ENCODE peak calls at places on chromosomes 5 and 9, in seven cellular contexts. E, Y, T, D, B, S and F are unnamed samples.

GRCh38 chr5:151138114-151138513 is 19.5 kb downstream of the ANXA6 start:
- DNase-seq in E (no peak), Y (no peak), T (no peak), D (no peak), B (no peak), S (no peak), F (no peak)

GRCh38 chr5:159106193-159106568 is 6.5 kb upstream of the EBF1 start:
- DNase-seq in E (no peak), Y (no peak), T (no peak), D (peak), B (no peak), S (no peak), F (no peak)

GRCh38 chr9:4272141-4272540 is 27.7 kb downstream of the GLIS3 start:
- DNase-seq in E (no peak), Y (no peak), T (no peak), D (no peak), B (no peak), S (no peak), F (no peak)

GRCh38 chr5:146716636-146717035 is 161.9 kb downstream of the PPP2R2B start:
- DNase-seq in E (no peak), Y (no peak), T (no peak), D (no peak), B (no peak), S (no peak), F (no peak)

GRCh38 chr5:172044631-172045314 is 38.3 kb upstream of the FBXW11 start:
- DNase-seq in E (no peak), Y (no peak), T (no peak), D (peak), B (no peak), S (no peak), F (peak)

GRCh38 chr5:125267636-125268248 is 521.3 kb upstream of the ZNF608 start:
- DNase-seq in E (no peak), Y (no peak), T (no peak), D (no peak), B (no peak), S (no peak), F (no peak)

GRCh38 chr5:124061663-124062062 is 549.7 kb downstream of the CSNK1G3 start:
- DNase-seq in E (peak), Y (peak), T (peak), D (no peak), B (peak), S (no peak), F (no peak)

GRCh38 chr9:84438391-84438790 is 97.8 kb upstream of the SLC28A3 start:
- DNase-seq in E (no peak), Y (no peak), T (no peak), D (no peak), B (no peak), S (no peak), F (no peak)

GRCh38 chr5:127003798-127004495 is 26.4 kb downstream of the MARCHF3 start:
- DNase-seq in E (no peak), Y (peak), T (no peak), D (no peak), B (no peak), S (no peak), F (no peak)

GRCh38 chr9:127877566-127877998 is at the start of gene AK1:
- DNase-seq in E (peak), Y (peak), T (peak), D (peak), B (peak), S (no peak), F (peak)

GRCh38 chr5:153520952-153521351 is 30.5 kb downstream of the GRIA1 start:
- DNase-seq in E (no peak), Y (no peak), T (no peak), D (no peak), B (no peak), S (no peak), F (no peak)

GRCh38 chr5:140109050-140109817 is 4.7 kb upstream of the PURA start:
- DNase-seq in E (peak), Y (no peak), T (no peak), D (peak), B (peak), S (no peak), F (no peak)

GRCh38 chr9:96419691-96419969 is 1.5 kb upstream of the ZNF367 start:
- DNase-seq in E (no peak), Y (no peak), T (no peak), D (no peak), B (no peak), S (no peak), F (no peak)

GRCh38 chr5:83636141-83636540 is 84.5 kb downstream of the HAPLN1 start:
- DNase-seq in E (no peak), Y (no peak), T (no peak), D (no peak), B (no peak), S (no peak), F (no peak)
- H3K27ac ChIP-seq in E (no peak), Y (no peak), T (no peak), D (no peak), B (no peak), S (no peak), F (no peak)

GRCh38 chr9:37182718-37183117 is 62.3 kb downstream of the ZCCHC7 start:
- DNase-seq in E (no peak), Y (no peak), T (no peak), D (no peak), B (no peak), S (no peak), F (no peak)
- TF ChIP-seq CTCF in E (no peak), Y (no peak), T (no peak), D (no peak), B (no peak), S (no peak), F (no peak)

GRCh38 chr5:7565559-7565958 is 169.6 kb downstream of the ADCY2 start:
- DNase-seq in E (no peak), Y (no peak), T (no peak), D (no peak), B (no peak), S (no peak), F (no peak)
- H3K4me3 ChIP-seq in E (no peak), Y (no peak), T (no peak), D (no peak), B (no peak), S (no peak), F (no peak)

GRCh38 chr9:121721770-121722169 is 70.3 kb downstream of the DAB2IP start:
- DNase-seq in E (peak), Y (no peak), T (no peak), D (no peak), B (no peak), S (no peak), F (no peak)

GRCh38 chr9:121718501-121718900 is 67.1 kb downstream of the DAB2IP start:
- DNase-seq in E (no peak), Y (no peak), T (no peak), D (no peak), B (no peak), S (no peak), F (no peak)

GRCh38 chr9:121720992-121721350 is 69.5 kb downstream of the DAB2IP start:
- DNase-seq in E (no peak), Y (no peak), T (no peak), D (no peak), B (no peak), S (no peak), F (no peak)

GRCh38 chr9:121718063-121718462 is 66.6 kb downstream of the DAB2IP start:
- DNase-seq in E (no peak), Y (no peak), T (peak), D (no peak), B (peak), S (no peak), F (peak)

GRCh38 chr9:121720311-121720991 is 69.0 kb downstream of the DAB2IP start:
- DNase-seq in E (no peak), Y (no peak), T (no peak), D (no peak), B (no peak), S (no peak), F (no peak)
- H3K27ac ChIP-seq in E (peak), Y (peak), T (no peak), D (no peak), B (no peak), S (peak), F (peak)

GRCh38 chr9:98678244-98678842 is 30.4 kb downstream of the GABBR2 start:
- DNase-seq in E (no peak), Y (no peak), T (peak), D (peak), B (no peak), S (no peak), F (peak)
- TF ChIP-seq CTCF in E (peak), Y (no peak), T (no peak), D (no peak), B (no peak), S (no peak), F (peak)

GRCh38 chr9:130443840-130444492 is 795 bp upstream of the ASS1 start:
- DNase-seq in E (no peak), Y (no peak), T (peak), D (no peak), B (peak), S (no peak), F (no peak)
- H3K4me3 ChIP-seq in E (no peak), Y (peak), T (no peak), D (no peak), B (no peak), S (peak), F (peak)

DNA sequence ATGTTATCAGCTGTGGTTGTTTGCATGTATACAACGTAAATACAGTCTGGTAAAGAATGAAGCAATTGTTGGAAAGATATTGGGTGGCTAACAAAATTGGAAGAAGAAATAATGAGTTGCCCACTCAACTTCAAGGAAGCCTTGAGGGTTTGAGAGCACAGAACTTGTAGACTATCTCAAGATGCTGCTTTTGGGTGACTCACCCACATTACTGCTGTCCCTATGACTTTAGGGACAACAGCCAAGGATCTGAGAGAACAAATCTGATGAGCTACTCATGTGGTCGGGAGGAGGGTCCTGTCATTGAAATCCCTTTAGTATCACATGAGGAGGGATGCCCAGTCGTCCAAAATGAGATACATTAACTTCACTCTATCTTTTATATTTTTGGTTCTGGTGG is 261.8 kb downstream of the GAS1 start:
- DNase-seq in E (no peak), Y (no peak), T (no peak), D (no peak), B (no peak), S (no peak), F (no peak)
- H3K27ac ChIP-seq in E (no peak), Y (no peak), T (no peak), D (no peak), B (no peak), S (no peak), F (no peak)

GRCh38 chr9:88660611-88661010 is 125.6 kb downstream of the NXNL2 start:
- DNase-seq in E (no peak), Y (no peak), T (peak), D (no peak), B (no peak), S (no peak), F (peak)
- TF ChIP-seq CTCF in E (peak), Y (peak), T (no peak), D (no peak), B (no peak), S (no peak), F (peak)

DNA sequence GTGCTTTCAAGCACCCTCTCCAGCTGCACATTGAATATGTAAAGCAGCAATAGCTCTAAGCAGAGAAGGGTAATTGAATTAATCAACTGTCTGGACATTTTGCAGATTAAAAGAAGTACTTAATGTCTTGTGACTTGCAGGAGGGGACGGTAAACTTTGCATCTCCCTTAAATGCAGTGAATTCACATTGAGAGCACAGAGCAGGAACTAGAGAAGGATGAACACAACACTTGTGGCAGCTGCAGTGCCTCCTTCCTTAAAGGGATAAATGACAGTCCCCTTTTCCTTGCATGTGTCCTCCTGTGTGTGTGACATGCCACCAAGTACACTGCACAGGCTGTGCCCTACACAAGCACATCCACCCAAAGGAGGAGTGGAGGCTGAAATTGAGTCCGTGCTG is 7.4 kb upstream of the CDK5RAP2 start:
- DNase-seq in E (no peak), Y (no peak), T (no peak), D (no peak), B (no peak), S (no peak), F (no peak)
- H3K4me3 ChIP-seq in E (no peak), Y (no peak), T (no peak), D (no peak), B (no peak), S (no peak), F (no peak)